ENCODE peak calls at places on chromosomes 13 and 19, in six cellular contexts. One of them, this sample, is unnamed.

GRCh38 chr13:49756263-49756662 is 36.2 kb downstream of the KPNA3 start:
- DNase-seq in heart left ventricle: no peak
- DNase-seq in aorta: no peak
- DNase-seq in lung: no peak
- DNase-seq in WERI-Rb-1: no peak
- DNase-seq in colonic mucosa: no peak
- DNase-seq in this sample: no peak

GRCh38 chr13:108263961-108264360 is 5.6 kb upstream of the TNFSF13B start:
- DNase-seq in colonic mucosa: no peak
- DNase-seq in WERI-Rb-1: no peak
- DNase-seq in aorta: no peak
- DNase-seq in lung: no peak
- DNase-seq in heart left ventricle: no peak
- DNase-seq in this sample: no peak

GRCh38 chr19:38686530-38686888 is 39.1 kb downstream of the ACTN4 start:
- DNase-seq in colonic mucosa: no peak
- DNase-seq in WERI-Rb-1: peak; percentile 31
- DNase-seq in lung: no peak
- DNase-seq in heart left ventricle: no peak
- DNase-seq in aorta: no peak
- DNase-seq in this sample: no peak

GRCh38 chr19:18280247-18281081 is 958 bp downstream of the JUND start:
- DNase-seq in heart left ventricle: peak; percentile 93
- DNase-seq in WERI-Rb-1: peak; percentile 73
- DNase-seq in colonic mucosa: peak; percentile 81
- DNase-seq in aorta: peak; percentile 90
- DNase-seq in lung: peak; percentile 75
- DNase-seq in this sample: peak; percentile 80

GRCh38 chr13:51848674-51849073 is 3.7 kb upstream of the TMEM272 start:
- DNase-seq in heart left ventricle: no peak
- DNase-seq in aorta: no peak
- DNase-seq in colonic mucosa: no peak
- DNase-seq in WERI-Rb-1: no peak
- DNase-seq in lung: no peak
- DNase-seq in this sample: no peak

GRCh38 chr19:18845961-18846360 is 14.2 kb downstream of the UPF1 start:
- DNase-seq in aorta: no peak
- DNase-seq in heart left ventricle: no peak
- DNase-seq in lung: no peak
- DNase-seq in WERI-Rb-1: no peak
- DNase-seq in colonic mucosa: no peak
- DNase-seq in this sample: no peak

GRCh38 chr13:46164661-46165060 is 17.3 kb downstream of the LCP1 start:
- DNase-seq in WERI-Rb-1: no peak
- DNase-seq in aorta: no peak
- DNase-seq in lung: no peak
- DNase-seq in heart left ventricle: no peak
- DNase-seq in colonic mucosa: no peak
- DNase-seq in this sample: no peak

GRCh38 chr19:24053601-24054000 is 33.4 kb upstream of the ZNF254 start:
- DNase-seq in lung: no peak
- DNase-seq in WERI-Rb-1: no peak
- DNase-seq in heart left ventricle: no peak
- DNase-seq in aorta: no peak
- DNase-seq in colonic mucosa: no peak
- DNase-seq in this sample: no peak

GRCh38 chr19:2627319-2627829 is 75.1 kb downstream of the GNG7 start:
- DNase-seq in heart left ventricle: peak; percentile 83
- DNase-seq in colonic mucosa: no peak
- DNase-seq in WERI-Rb-1: no peak
- DNase-seq in aorta: peak; percentile 94
- DNase-seq in lung: peak; percentile 78
- DNase-seq in this sample: peak; percentile 92

GRCh38 chr13:37429976-37430375 is 168.6 kb downstream of the POSTN start:
- DNase-seq in colonic mucosa: no peak
- DNase-seq in WERI-Rb-1: no peak
- DNase-seq in heart left ventricle: no peak
- DNase-seq in lung: no peak
- DNase-seq in aorta: no peak
- DNase-seq in this sample: no peak

GRCh38 chr13:79646880-79647279 is 165.9 kb downstream of the NDFIP2 start:
- DNase-seq in aorta: no peak
- DNase-seq in lung: no peak
- DNase-seq in WERI-Rb-1: no peak
- DNase-seq in heart left ventricle: no peak
- DNase-seq in colonic mucosa: no peak
- DNase-seq in this sample: no peak

GRCh38 chr19:55175117-55175867 is 4.8 kb downstream of the SYT5 start:
- DNase-seq in heart left ventricle: no peak
- DNase-seq in aorta: no peak
- DNase-seq in colonic mucosa: no peak
- DNase-seq in lung: no peak
- DNase-seq in WERI-Rb-1: no peak
- DNase-seq in this sample: no peak

GRCh38 chr19:18657590-18658365 is 20.9 kb downstream of the KLHL26 start:
- DNase-seq in colonic mucosa: no peak
- DNase-seq in heart left ventricle: peak; percentile 78
- DNase-seq in WERI-Rb-1: no peak
- DNase-seq in lung: no peak
- DNase-seq in aorta: peak; percentile 93
- DNase-seq in this sample: no peak

GRCh38 chr19:40611096-40611495 is 9.9 kb downstream of the LTBP4 start:
- DNase-seq in WERI-Rb-1: no peak
- DNase-seq in aorta: peak; percentile 66
- DNase-seq in lung: peak; percentile 58
- DNase-seq in heart left ventricle: no peak
- DNase-seq in colonic mucosa: peak; percentile 66
- DNase-seq in this sample: no peak
- H3K27me3 ChIP-seq in WERI-Rb-1: no peaks in the 10 kb centered on the region
- H3K27me3 ChIP-seq in aorta: no peaks in the 10 kb centered on the region
- H3K27me3 ChIP-seq in lung: no peaks in the 10 kb centered on the region
- H3K27me3 ChIP-seq in heart left ventricle: no peaks in the 10 kb centered on the region
- H3K27me3 ChIP-seq in colonic mucosa: no peaks in the 10 kb centered on the region
- H3K27me3 ChIP-seq in this sample: no peaks in the 10 kb centered on the region

GRCh38 chr19:41505105-41505504 is 62.1 kb downstream of the ERICH4 start:
- DNase-seq in aorta: no peak
- DNase-seq in lung: no peak
- DNase-seq in heart left ventricle: no peak
- DNase-seq in colonic mucosa: no peak
- DNase-seq in WERI-Rb-1: no peak
- DNase-seq in this sample: no peak
- H3K27me3 ChIP-seq in aorta: no peaks in the 10 kb centered on the region
- H3K27me3 ChIP-seq in lung: no peaks in the 10 kb centered on the region
- H3K27me3 ChIP-seq in heart left ventricle: peaks cover 3% of the 10 kb centered on the region
- H3K27me3 ChIP-seq in colonic mucosa: no peaks in the 10 kb centered on the region
- H3K27me3 ChIP-seq in WERI-Rb-1: peaks cover 95% of the 10 kb centered on the region
- H3K27me3 ChIP-seq in this sample: no peaks in the 10 kb centered on the region

DNA sequence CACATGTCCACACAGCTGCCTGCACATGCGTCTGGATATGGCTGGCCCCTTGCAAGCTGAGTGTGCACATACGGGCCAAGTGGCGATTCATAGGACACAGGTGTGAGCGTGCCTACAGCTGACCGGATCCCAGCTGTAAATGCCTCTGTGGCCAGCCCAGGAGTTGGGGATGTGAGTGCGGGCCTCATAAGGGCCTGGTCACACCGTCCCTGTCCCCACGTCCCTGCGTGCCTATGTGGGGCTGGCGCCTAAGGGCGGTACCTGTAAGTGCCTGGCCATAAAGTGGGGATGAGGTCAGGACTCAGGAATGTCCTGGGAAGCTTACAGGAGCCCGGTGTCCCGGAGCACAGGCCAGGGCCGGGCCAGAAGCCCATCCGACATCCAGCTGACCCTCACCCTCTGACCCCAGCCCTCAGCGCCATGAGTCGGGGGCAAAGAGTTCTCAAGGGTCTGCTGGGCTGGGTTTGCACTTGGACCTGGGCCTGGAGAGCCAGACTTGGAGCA is 1.3 kb upstream of the ARHGAP45 start:
- DNase-seq in colonic mucosa: peak; percentile 78
- DNase-seq in aorta: no peak
- DNase-seq in WERI-Rb-1: no peak
- DNase-seq in heart left ventricle: no peak
- DNase-seq in lung: peak; percentile 75
- DNase-seq in this sample: no peak
- H3K27me3 ChIP-seq in colonic mucosa: peaks cover 24% of the 10 kb centered on the region
- H3K27me3 ChIP-seq in aorta: no peaks in the 10 kb centered on the region
- H3K27me3 ChIP-seq in WERI-Rb-1: no peaks in the 10 kb centered on the region
- H3K27me3 ChIP-seq in heart left ventricle: peaks cover 33% of the 10 kb centered on the region
- H3K27me3 ChIP-seq in lung: no peaks in the 10 kb centered on the region
- H3K27me3 ChIP-seq in this sample: peaks cover 31% of the 10 kb centered on the region

GRCh38 chr13:102816633-102817032 is 17.7 kb downstream of the BIVM start:
- DNase-seq in colonic mucosa: no peak
- DNase-seq in WERI-Rb-1: no peak
- DNase-seq in heart left ventricle: no peak
- DNase-seq in lung: no peak
- DNase-seq in aorta: no peak
- DNase-seq in this sample: no peak
- H3K27me3 ChIP-seq in colonic mucosa: no peaks in the 10 kb centered on the region
- H3K27me3 ChIP-seq in WERI-Rb-1: no peaks in the 10 kb centered on the region
- H3K27me3 ChIP-seq in heart left ventricle: no peaks in the 10 kb centered on the region
- H3K27me3 ChIP-seq in lung: no peaks in the 10 kb centered on the region
- H3K27me3 ChIP-seq in aorta: no peaks in the 10 kb centered on the region
- H3K27me3 ChIP-seq in this sample: no peaks in the 10 kb centered on the region

GRCh38 chr19:9934132-9934950 is 2.0 kb downstream of the OLFM2 start:
- DNase-seq in colonic mucosa: peak; percentile 81
- DNase-seq in aorta: peak; percentile 91
- DNase-seq in lung: peak; percentile 75
- DNase-seq in heart left ventricle: peak; percentile 85
- DNase-seq in WERI-Rb-1: peak; percentile 80
- DNase-seq in this sample: peak; percentile 89
- H3K27me3 ChIP-seq in colonic mucosa: peaks cover 22% of the 10 kb centered on the region
- H3K27me3 ChIP-seq in aorta: no peaks in the 10 kb centered on the region
- H3K27me3 ChIP-seq in lung: no peaks in the 10 kb centered on the region
- H3K27me3 ChIP-seq in heart left ventricle: peaks cover 7% of the 10 kb centered on the region
- H3K27me3 ChIP-seq in WERI-Rb-1: peaks cover 11% of the 10 kb centered on the region
- H3K27me3 ChIP-seq in this sample: no peaks in the 10 kb centered on the region

GRCh38 chr13:113023694-113024430 is 54.8 kb downstream of the MCF2L start:
- DNase-seq in aorta: no peak
- DNase-seq in lung: no peak
- DNase-seq in heart left ventricle: no peak
- DNase-seq in colonic mucosa: no peak
- DNase-seq in WERI-Rb-1: no peak
- DNase-seq in this sample: no peak
- H3K27me3 ChIP-seq in aorta: no peaks in the 10 kb centered on the region
- H3K27me3 ChIP-seq in lung: no peaks in the 10 kb centered on the region
- H3K27me3 ChIP-seq in heart left ventricle: no peaks in the 10 kb centered on the region
- H3K27me3 ChIP-seq in colonic mucosa: no peaks in the 10 kb centered on the region
- H3K27me3 ChIP-seq in WERI-Rb-1: no peaks in the 10 kb centered on the region
- H3K27me3 ChIP-seq in this sample: no peaks in the 10 kb centered on the region

DNA sequence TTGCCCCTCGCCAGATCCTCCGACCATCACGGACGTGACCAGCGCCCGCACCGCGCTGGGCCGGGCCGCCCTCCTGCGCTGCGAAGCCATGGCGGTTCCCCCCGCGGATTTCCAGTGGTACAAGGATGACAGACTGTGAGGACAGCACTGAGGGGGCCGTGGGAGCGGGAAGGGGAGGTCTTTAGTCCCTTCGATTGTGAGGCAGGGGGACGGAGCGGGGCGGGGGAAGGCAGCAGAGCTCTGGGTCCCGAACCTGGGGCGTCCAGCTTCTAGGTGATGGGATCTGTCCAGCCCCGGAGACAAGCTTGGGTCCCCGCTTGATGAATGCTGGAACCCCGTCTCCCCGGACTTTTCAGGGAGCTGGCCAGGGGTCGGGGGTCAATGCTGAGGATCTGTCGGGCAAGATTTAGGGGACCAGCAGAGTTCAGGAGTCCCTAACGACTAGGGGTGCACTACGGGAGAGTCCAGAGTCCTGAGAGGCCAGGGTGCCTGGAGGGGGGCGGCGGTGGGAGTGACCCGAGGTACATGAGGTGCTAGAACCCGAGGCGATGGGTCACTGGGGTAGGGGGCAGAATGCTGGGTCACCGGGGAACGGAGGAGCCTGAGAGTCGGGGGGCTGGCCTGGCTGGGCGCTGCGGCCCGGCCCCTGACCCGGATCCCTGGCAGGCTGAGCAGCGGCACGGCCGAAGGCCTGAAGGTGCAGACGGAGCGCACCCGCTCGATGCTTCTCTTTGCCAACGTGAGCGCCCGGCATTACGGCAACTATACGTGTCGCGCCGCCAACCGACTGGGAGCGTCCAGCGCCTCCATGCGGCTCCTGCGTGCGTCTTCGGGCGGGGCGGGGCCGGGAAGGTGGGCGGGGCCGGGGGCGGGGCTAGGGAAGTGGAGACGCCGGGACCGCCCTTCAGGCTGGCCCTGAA is 14.6 kb downstream of the VSIG10L start:
- DNase-seq in aorta: peak; percentile 85
- DNase-seq in WERI-Rb-1: no peak
- DNase-seq in colonic mucosa: peak; percentile 61
- DNase-seq in lung: no peak
- DNase-seq in heart left ventricle: no peak
- DNase-seq in this sample: no peak
- H3K27me3 ChIP-seq in aorta: no peaks in the 10 kb centered on the region
- H3K27me3 ChIP-seq in WERI-Rb-1: peaks cover 8% of the 10 kb centered on the region
- H3K27me3 ChIP-seq in colonic mucosa: peaks cover 16% of the 10 kb centered on the region
- H3K27me3 ChIP-seq in lung: no peaks in the 10 kb centered on the region
- H3K27me3 ChIP-seq in heart left ventricle: peaks cover 24% of the 10 kb centered on the region
- H3K27me3 ChIP-seq in this sample: peaks cover 6% of the 10 kb centered on the region